ENCODE peak calls at places on chromosomes 11 and 22, in four cellular contexts. One of them, this sample, is unnamed.

GRCh38 chr11:67455054-67455453 is at the start of gene CABP4:
- DNase-seq in GM12878: no peak
- DNase-seq in K562: no peak
- DNase-seq in HepG2: no peak
- DNase-seq in this sample: no peak

GRCh38 chr22:39269095-39269827 is 24.5 kb upstream of the PDGFB start:
- DNase-seq in GM12878: no peak
- DNase-seq in K562: no peak
- DNase-seq in HepG2: no peak
- DNase-seq in this sample: no peak

GRCh38 chr11:133360860-133361688 is 171.2 kb downstream of the OPCML start:
- DNase-seq in GM12878: peak; percentile 19
- DNase-seq in K562: no peak
- DNase-seq in HepG2: no peak
- DNase-seq in this sample: no peak

GRCh38 chr22:36419177-36419911 is 31.6 kb upstream of the MYH9 start:
- DNase-seq in GM12878: no peak
- DNase-seq in K562: peak; percentile 55
- DNase-seq in HepG2: peak; percentile 100
- DNase-seq in this sample: no peak

GRCh38 chr11:113951487-113951886 is 23.4 kb upstream of the HTR3A start:
- DNase-seq in GM12878: no peak
- DNase-seq in K562: no peak
- DNase-seq in HepG2: no peak
- DNase-seq in this sample: no peak

GRCh38 chr11:46899501-46900025 is 18.8 kb downstream of the LRP4 start:
- DNase-seq in GM12878: no peak
- DNase-seq in K562: no peak
- DNase-seq in HepG2: no peak
- DNase-seq in this sample: no peak

GRCh38 chr11:30788849-30789248 is 202.7 kb upstream of the MPPED2 start:
- DNase-seq in GM12878: no peak
- DNase-seq in K562: no peak
- DNase-seq in HepG2: no peak
- DNase-seq in this sample: no peak

GRCh38 chr11:44766112-44766971 is 39.6 kb downstream of the TSPAN18 start:
- DNase-seq in GM12878: no peak
- DNase-seq in K562: no peak
- DNase-seq in HepG2: no peak
- DNase-seq in this sample: no peak

GRCh38 chr22:39997939-39998726 is 3.4 kb downstream of the FAM83F start:
- DNase-seq in GM12878: no peak
- DNase-seq in K562: no peak
- DNase-seq in HepG2: no peak
- DNase-seq in this sample: peak; percentile 23

GRCh38 chr11:112903310-112903709 is 57.9 kb upstream of the NCAM1 start:
- DNase-seq in GM12878: no peak
- DNase-seq in K562: no peak
- DNase-seq in HepG2: no peak
- DNase-seq in this sample: no peak

GRCh38 chr11:12150831-12151382 is 40.5 kb downstream of the MICAL2 start:
- DNase-seq in GM12878: no peak
- DNase-seq in K562: no peak
- DNase-seq in HepG2: no peak
- DNase-seq in this sample: no peak

GRCh38 chr22:41028841-41029240 is 63.6 kb upstream of the EP300 start:
- DNase-seq in GM12878: no peak
- DNase-seq in K562: no peak
- DNase-seq in HepG2: peak; percentile 64
- DNase-seq in this sample: peak; percentile 31

GRCh38 chr11:114774599-114775365 is 96.5 kb downstream of the NXPE2 start:
- DNase-seq in GM12878: no peak
- DNase-seq in K562: peak; percentile 68
- DNase-seq in HepG2: peak; percentile 51
- DNase-seq in this sample: peak; percentile 7

GRCh38 chr11:35006389-35007128 is 90.1 kb downstream of the PDHX start:
- DNase-seq in GM12878: peak; percentile 95
- DNase-seq in K562: no peak
- DNase-seq in HepG2: no peak
- DNase-seq in this sample: no peak

GRCh38 chr22:32444068-32444467 is 20.2 kb downstream of the BPIFC start:
- DNase-seq in GM12878: no peak
- DNase-seq in K562: peak; percentile 16
- DNase-seq in HepG2: peak; percentile 37
- DNase-seq in this sample: peak; percentile 13

GRCh38 chr11:73729594-73730206 is 31.2 kb downstream of the RAB6A start:
- DNase-seq in GM12878: no peak
- DNase-seq in K562: peak; percentile 43
- DNase-seq in HepG2: peak; percentile 28
- DNase-seq in this sample: peak; percentile 28

GRCh38 chr11:13972033-13972910 is 9.7 kb downstream of the SPON1 start:
- DNase-seq in GM12878: no peak
- DNase-seq in K562: no peak
- DNase-seq in HepG2: no peak
- DNase-seq in this sample: no peak

GRCh38 chr11:102551188-102551781 is 20.7 kb upstream of the MMP7 start:
- DNase-seq in GM12878: no peak
- DNase-seq in K562: no peak
- DNase-seq in HepG2: no peak
- DNase-seq in this sample: no peak

GRCh38 chr11:101091781-101092180 is 37.8 kb downstream of the PGR start:
- DNase-seq in GM12878: no peak
- DNase-seq in K562: no peak
- DNase-seq in HepG2: no peak
- DNase-seq in this sample: no peak

GRCh38 chr11:35675901-35676610 is 13.5 kb downstream of the TRIM44 start:
- DNase-seq in GM12878: no peak
- DNase-seq in K562: no peak
- DNase-seq in HepG2: no peak
- DNase-seq in this sample: no peak

GRCh38 chr22:46731246-46732040 is 6.6 kb downstream of the CERK start:
- DNase-seq in GM12878: no peak
- DNase-seq in K562: no peak
- DNase-seq in HepG2: peak; percentile 78
- DNase-seq in this sample: no peak

GRCh38 chr22:29030016-29030617 is 31.5 kb downstream of the C22orf31 start:
- DNase-seq in GM12878: no peak
- DNase-seq in K562: no peak
- DNase-seq in HepG2: peak; percentile 72
- DNase-seq in this sample: no peak

GRCh38 chr11:99781074-99781473 is 760.3 kb downstream of the CNTN5 start:
- DNase-seq in GM12878: no peak
- DNase-seq in K562: no peak
- DNase-seq in HepG2: no peak
- DNase-seq in this sample: no peak

GRCh38 chr11:68146704-68147474 is 25.7 kb upstream of the CHKA start:
- DNase-seq in GM12878: no peak
- DNase-seq in K562: peak; percentile 80
- DNase-seq in HepG2: peak; percentile 97
- DNase-seq in this sample: peak; percentile 89

GRCh38 chr11:117825538-117826359 is 1.2 kb upstream of the FXYD2 start:
- DNase-seq in GM12878: no peak
- DNase-seq in K562: no peak
- DNase-seq in HepG2: no peak
- DNase-seq in this sample: no peak

GRCh38 chr11:74310857-74311256 is 583 bp downstream of the P4HA3 start:
- DNase-seq in GM12878: no peak
- DNase-seq in K562: no peak
- DNase-seq in HepG2: no peak
- DNase-seq in this sample: no peak

GRCh38 chr22:32533265-32534068 is 58.9 kb downstream of the FBXO7 start:
- DNase-seq in GM12878: no peak
- DNase-seq in K562: no peak
- DNase-seq in HepG2: no peak
- DNase-seq in this sample: no peak

GRCh38 chr11:96052921-96053631 is 129.2 kb upstream of the MTMR2 start:
- DNase-seq in GM12878: peak; percentile 53
- DNase-seq in K562: no peak
- DNase-seq in HepG2: no peak
- DNase-seq in this sample: no peak

GRCh38 chr11:131910491-131911387 is 540.3 kb downstream of the NTM start:
- DNase-seq in GM12878: no peak
- DNase-seq in K562: no peak
- DNase-seq in HepG2: no peak
- DNase-seq in this sample: peak; percentile 3

GRCh38 chr11:130165601-130166456 is 6.2 kb downstream of the ST14 start:
- DNase-seq in GM12878: no peak
- DNase-seq in K562: no peak
- DNase-seq in HepG2: no peak
- DNase-seq in this sample: no peak

GRCh38 chr22:41619979-41620645 is 731 bp downstream of the DESI1 start:
- DNase-seq in GM12878: no peak
- DNase-seq in K562: no peak
- DNase-seq in HepG2: peak; percentile 49
- DNase-seq in this sample: no peak

GRCh38 chr11:61062181-61062955 is 39.9 kb upstream of the CD5 start:
- DNase-seq in GM12878: no peak
- DNase-seq in K562: no peak
- DNase-seq in HepG2: no peak
- DNase-seq in this sample: no peak

GRCh38 chr11:62860835-62861563 is 19.7 kb upstream of the SLC3A2 start:
- DNase-seq in GM12878: no peak
- DNase-seq in K562: no peak
- DNase-seq in HepG2: no peak
- DNase-seq in this sample: no peak

GRCh38 chr11:130631119-130631518 is 182.7 kb downstream of the ADAMTS15 start:
- DNase-seq in GM12878: no peak
- DNase-seq in K562: no peak
- DNase-seq in HepG2: no peak
- DNase-seq in this sample: peak; percentile 31

GRCh38 chr11:32454993-32455392 is 19.7 kb upstream of the WT1 start:
- DNase-seq in GM12878: no peak
- DNase-seq in K562: no peak
- DNase-seq in HepG2: no peak
- DNase-seq in this sample: no peak

GRCh38 chr22:39087098-39087497 is 9.9 kb upstream of the APOBEC3H start:
- DNase-seq in GM12878: no peak
- DNase-seq in K562: no peak
- DNase-seq in HepG2: no peak
- DNase-seq in this sample: no peak

GRCh38 chr11:7115775-7116174 is 27.0 kb downstream of the RBMXL2 start:
- DNase-seq in GM12878: no peak
- DNase-seq in K562: no peak
- DNase-seq in HepG2: no peak
- DNase-seq in this sample: no peak

DNA sequence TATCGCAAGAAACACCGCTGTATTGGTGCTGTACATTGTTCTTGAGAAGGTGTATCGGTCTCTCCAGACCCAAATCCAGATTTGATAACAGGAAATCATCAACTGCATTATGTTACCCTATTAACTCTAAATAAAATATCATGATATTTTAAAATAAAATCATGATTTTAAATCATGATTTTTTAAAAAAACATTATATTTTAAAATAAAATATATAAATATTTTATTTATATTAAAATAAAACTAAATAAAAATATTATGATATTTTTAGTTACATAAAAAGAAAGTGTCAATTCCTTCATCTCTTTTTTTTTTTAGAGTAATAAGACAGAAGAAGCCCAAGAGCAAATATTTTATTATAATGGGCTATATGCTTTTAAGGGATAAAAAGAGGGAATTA is 27.6 kb downstream of the RBMXL2 start:
- DNase-seq in GM12878: no peak
- DNase-seq in K562: no peak
- DNase-seq in HepG2: no peak
- DNase-seq in this sample: no peak
- TF ChIP-seq CHD4 in GM12878: no peak
- TF ChIP-seq CHD4 in K562: no peak
- TF ChIP-seq CHD4 in HepG2: no peak
- TF ChIP-seq CHD4 in this sample: no peak

GRCh38 chr22:45149671-45150070 is 14.1 kb upstream of the NUP50 start:
- DNase-seq in GM12878: no peak
- DNase-seq in K562: no peak
- DNase-seq in HepG2: no peak
- DNase-seq in this sample: no peak
- TF ChIP-seq CHD4 in GM12878: no peak
- TF ChIP-seq CHD4 in K562: no peak
- TF ChIP-seq CHD4 in HepG2: no peak
- TF ChIP-seq CHD4 in this sample: no peak

GRCh38 chr11:120660024-120660565 is 148.5 kb downstream of the GRIK4 start:
- DNase-seq in GM12878: no peak
- DNase-seq in K562: peak; percentile 75
- DNase-seq in HepG2: peak; percentile 53
- DNase-seq in this sample: peak; percentile 44
- TF ChIP-seq CHD4 in GM12878: no peak
- TF ChIP-seq CHD4 in K562: no peak
- TF ChIP-seq CHD4 in HepG2: no peak
- TF ChIP-seq CHD4 in this sample: no peak

GRCh38 chr11:47923667-47924066 is 56.7 kb upstream of the PTPRJ start:
- DNase-seq in GM12878: no peak
- DNase-seq in K562: no peak
- DNase-seq in HepG2: no peak
- DNase-seq in this sample: no peak

GRCh38 chr11:47932544-47932943 is 47.8 kb upstream of the PTPRJ start:
- DNase-seq in GM12878: no peak
- DNase-seq in K562: no peak
- DNase-seq in HepG2: no peak
- DNase-seq in this sample: no peak

GRCh38 chr11:47924184-47924671 is 56.1 kb upstream of the PTPRJ start:
- DNase-seq in GM12878: no peak
- DNase-seq in K562: no peak
- DNase-seq in HepG2: peak; percentile 45
- DNase-seq in this sample: peak; percentile 61

GRCh38 chr11:47928426-47928825 is 51.9 kb upstream of the PTPRJ start:
- DNase-seq in GM12878: no peak
- DNase-seq in K562: no peak
- DNase-seq in HepG2: no peak
- DNase-seq in this sample: no peak
- TF ChIP-seq CHD4 in GM12878: no peak
- TF ChIP-seq CHD4 in K562: no peak
- TF ChIP-seq CHD4 in HepG2: no peak
- TF ChIP-seq CHD4 in this sample: no peak